ENCODE peak calls at places on chromosomes 3 and 15, in six cellular contexts. E is SJCRH30; A is naive thymus-derived CD4-positive, alpha-beta T cell; L is endodermal cell; N is PC-3; Y is pancreas. Q is an unnamed sample.

GRCh38 chr3:98821072-98821471 is 57.9 kb downstream of the ST3GAL6 start:
- DNase-seq in E (no peak), A (no peak), L (no peak), N (no peak), Y (no peak), Q (no peak)

GRCh38 chr3:150414273-150414672 is 6.2 kb downstream of the TSC22D2 start:
- DNase-seq in E (peak; percentile 77), A (no peak), L (no peak), N (peak; percentile 67), Y (no peak), Q (no peak)

GRCh38 chr15:75452968-75453702 is 1.6 kb upstream of the SIN3A start:
- DNase-seq in E (peak; percentile 91), A (peak; percentile 23), L (peak; percentile 89), N (peak; percentile 30), Y (peak; percentile 65), Q (peak; percentile 46)

GRCh38 chr15:35560895-35561294 is 14.9 kb upstream of the DPH6 start:
- DNase-seq in E (no peak), A (no peak), L (no peak), N (no peak), Y (no peak), Q (no peak)

GRCh38 chr3:107989651-107990050 is 101.2 kb downstream of the CD47 start:
- DNase-seq in E (no peak), A (no peak), L (no peak), N (no peak), Y (no peak), Q (no peak)

GRCh38 chr3:94028093-94028837 is at the start of gene STX19:
- DNase-seq in E (no peak), A (no peak), L (no peak), N (peak; percentile 70), Y (peak; percentile 30), Q (no peak)

GRCh38 chr3:155286745-155287144 is 6.7 kb downstream of the STRIT1 start:
- DNase-seq in E (no peak), A (no peak), L (no peak), N (no peak), Y (no peak), Q (no peak)

GRCh38 chr15:80739919-80740318 is 39.3 kb upstream of the CEMIP start:
- DNase-seq in E (peak; percentile 34), A (no peak), L (no peak), N (no peak), Y (no peak), Q (no peak)

GRCh38 chr15:33729648-33730047 is 238.6 kb upstream of the CHRM5 start:
- DNase-seq in E (peak; percentile 21), A (no peak), L (no peak), N (peak; percentile 79), Y (no peak), Q (peak; percentile 25)

GRCh38 chr15:92629975-92630626 is 25.5 kb downstream of the FAM174B start:
- DNase-seq in E (peak; percentile 85), A (no peak), L (peak; percentile 29), N (no peak), Y (no peak), Q (no peak)

GRCh38 chr15:29698030-29698701 is 124.1 kb downstream of the TJP1 start:
- DNase-seq in E (no peak), A (no peak), L (no peak), N (peak; percentile 96), Y (no peak), Q (no peak)

GRCh38 chr3:177371903-177372302 is 174.6 kb upstream of the TBL1XR1 start:
- DNase-seq in E (no peak), A (no peak), L (no peak), N (no peak), Y (no peak), Q (no peak)

GRCh38 chr3:30059240-30059639 is 547.2 kb upstream of the TGFBR2 start:
- DNase-seq in E (no peak), A (no peak), L (peak; percentile 60), N (no peak), Y (no peak), Q (no peak)

GRCh38 chr3:34152641-34153040 is 354.2 kb downstream of the PDCD6IP start:
- DNase-seq in E (no peak), A (no peak), L (no peak), N (no peak), Y (no peak), Q (no peak)

GRCh38 chr3:191762323-191762960 is 301.5 kb downstream of the PYDC2 start:
- DNase-seq in E (peak; percentile 19), A (no peak), L (no peak), N (peak; percentile 74), Y (no peak), Q (no peak)

GRCh38 chr3:134360046-134360445 is 14.2 kb downstream of the AMOTL2 start:
- DNase-seq in E (no peak), A (no peak), L (peak; percentile 56), N (no peak), Y (no peak), Q (no peak)

GRCh38 chr15:94336817-94337537 is 105.6 kb downstream of the MCTP2 start:
- DNase-seq in E (no peak), A (no peak), L (no peak), N (no peak), Y (no peak), Q (no peak)

GRCh38 chr3:41024031-41024836 is 175.1 kb upstream of the CTNNB1 start:
- DNase-seq in E (peak; percentile 30), A (no peak), L (no peak), N (no peak), Y (no peak), Q (no peak)

GRCh38 chr3:157823050-157823449 is 283.2 kb downstream of the SHOX2 start:
- DNase-seq in E (no peak), A (no peak), L (no peak), N (no peak), Y (no peak), Q (no peak)

GRCh38 chr3:69915726-69916125 is 83.8 kb upstream of the SAMMSON start:
- DNase-seq in E (no peak), A (no peak), L (no peak), N (no peak), Y (no peak), Q (no peak)

GRCh38 chr3:185764168-185764988 is 60.5 kb downstream of the IGF2BP2 start:
- DNase-seq in E (peak; percentile 34), A (no peak), L (no peak), N (no peak), Y (no peak), Q (no peak)

GRCh38 chr3:114400369-114400768 is 106.5 kb downstream of the TIGIT start:
- DNase-seq in E (no peak), A (no peak), L (no peak), N (no peak), Y (no peak), Q (no peak)

GRCh38 chr3:16266714-16267113 is 1.7 kb downstream of the OXNAD1 start:
- DNase-seq in E (no peak), A (no peak), L (no peak), N (peak; percentile 23), Y (no peak), Q (no peak)
- H3K4me1 ChIP-seq in E (no peaks in the 10 kb centered on the region), A (peaks cover 13% of the 10 kb centered on the region), L (no peaks in the 10 kb centered on the region), N (peaks cover 26% of the 10 kb centered on the region), Y (peaks cover 34% of the 10 kb centered on the region), Q (no peaks in the 10 kb centered on the region)

DNA sequence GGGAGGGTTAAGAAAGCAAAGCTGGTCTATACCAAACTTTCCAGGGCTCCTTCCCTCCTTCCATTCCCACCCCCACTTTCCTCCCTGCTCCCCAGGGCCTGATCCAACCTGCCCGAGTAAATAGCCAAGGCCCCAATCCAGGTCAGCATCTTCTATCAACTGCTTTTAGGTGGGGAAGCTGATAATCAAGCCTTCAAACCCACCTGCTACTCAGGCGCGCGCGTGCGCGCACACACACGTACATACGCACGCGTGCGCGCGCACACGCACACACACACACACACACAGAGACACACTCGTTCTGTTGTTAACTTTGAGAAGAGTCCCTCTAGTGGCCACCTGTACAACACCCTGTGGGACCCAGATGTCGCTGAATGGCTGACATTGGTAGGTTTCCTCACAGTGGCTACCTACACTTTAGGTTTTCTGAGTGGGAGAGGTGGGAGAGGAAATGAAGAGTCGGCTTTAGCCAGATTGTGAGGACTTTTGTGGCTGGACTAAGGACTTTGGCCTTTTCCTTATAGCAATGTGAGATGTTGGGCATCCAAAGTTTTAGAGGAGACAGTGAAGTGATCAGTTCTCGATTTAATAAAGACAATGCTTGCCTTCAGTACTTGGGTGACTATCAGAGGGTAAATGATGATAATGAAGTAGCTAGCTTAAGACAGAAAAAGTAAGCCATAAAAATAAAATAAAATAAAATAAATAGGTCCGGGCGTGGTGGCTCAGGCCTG is 179.9 kb upstream of the C2CD4B start:
- DNase-seq in E (peak; percentile 48), A (no peak), L (peak; percentile 89), N (peak; percentile 85), Y (peak; percentile 73), Q (peak; percentile 76)
- H3K4me3 ChIP-seq in E (no peak overlapping the region), A (peak overlapping the region; percentile 50), L (no peak overlapping the region), N (peak overlapping the region; percentile 18), Y (no peak overlapping the region), Q (peak overlapping the region; percentile 55)

DNA sequence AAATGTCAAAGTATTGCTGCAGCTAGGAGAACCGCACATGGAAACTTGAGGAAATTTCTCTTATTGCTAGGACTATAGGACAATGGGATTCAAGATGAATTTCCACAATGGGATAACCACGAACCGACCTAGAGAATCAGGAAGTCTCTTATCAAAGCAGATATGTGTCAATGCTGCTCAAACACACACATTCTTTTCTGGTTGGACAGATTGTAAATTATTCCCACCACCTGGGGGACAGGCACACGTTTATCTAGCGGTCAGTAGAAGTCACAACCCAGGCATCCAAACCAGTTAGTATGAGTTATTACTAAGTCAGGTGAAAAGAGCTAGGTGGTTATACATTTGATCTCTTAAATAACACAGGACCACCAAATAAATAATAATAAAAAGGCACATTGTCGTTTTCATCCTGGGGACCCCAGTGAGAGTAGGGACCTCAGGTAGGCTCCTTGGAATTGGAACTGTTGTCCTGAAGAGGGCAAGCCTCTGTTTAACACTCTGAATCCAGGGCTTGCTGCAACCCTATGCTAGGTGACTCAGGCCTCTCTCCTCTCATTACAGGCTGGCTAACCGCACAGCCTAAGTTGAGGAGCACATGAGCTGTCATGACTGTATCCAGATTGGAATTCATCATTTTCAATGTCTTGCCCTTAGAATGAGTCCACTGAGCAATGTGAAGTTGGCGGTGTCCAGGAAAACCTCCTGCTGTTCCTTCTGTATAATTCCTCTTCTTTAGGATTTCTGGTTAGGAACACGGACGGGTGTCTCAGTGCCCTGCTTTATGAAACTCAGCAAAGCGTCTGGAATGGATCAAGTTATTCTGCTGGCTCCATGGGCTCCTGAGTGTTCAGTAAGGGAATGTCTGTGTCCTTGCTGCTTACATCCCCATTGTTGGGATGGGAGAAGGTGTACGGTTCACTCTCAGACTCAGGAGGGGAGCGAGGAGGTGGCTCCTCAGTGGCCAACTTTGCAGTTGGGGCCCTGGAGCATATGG is 59.0 kb downstream of the CLEC3B start:
- DNase-seq in E (no peak), A (no peak), L (no peak), N (peak; percentile 70), Y (no peak), Q (no peak)
- H3K4me1 ChIP-seq in E (no peaks in the 10 kb centered on the region), A (no peaks in the 10 kb centered on the region), L (no peaks in the 10 kb centered on the region), N (peaks cover 23% of the 10 kb centered on the region), Y (peaks cover 15% of the 10 kb centered on the region), Q (no peaks in the 10 kb centered on the region)

DNA sequence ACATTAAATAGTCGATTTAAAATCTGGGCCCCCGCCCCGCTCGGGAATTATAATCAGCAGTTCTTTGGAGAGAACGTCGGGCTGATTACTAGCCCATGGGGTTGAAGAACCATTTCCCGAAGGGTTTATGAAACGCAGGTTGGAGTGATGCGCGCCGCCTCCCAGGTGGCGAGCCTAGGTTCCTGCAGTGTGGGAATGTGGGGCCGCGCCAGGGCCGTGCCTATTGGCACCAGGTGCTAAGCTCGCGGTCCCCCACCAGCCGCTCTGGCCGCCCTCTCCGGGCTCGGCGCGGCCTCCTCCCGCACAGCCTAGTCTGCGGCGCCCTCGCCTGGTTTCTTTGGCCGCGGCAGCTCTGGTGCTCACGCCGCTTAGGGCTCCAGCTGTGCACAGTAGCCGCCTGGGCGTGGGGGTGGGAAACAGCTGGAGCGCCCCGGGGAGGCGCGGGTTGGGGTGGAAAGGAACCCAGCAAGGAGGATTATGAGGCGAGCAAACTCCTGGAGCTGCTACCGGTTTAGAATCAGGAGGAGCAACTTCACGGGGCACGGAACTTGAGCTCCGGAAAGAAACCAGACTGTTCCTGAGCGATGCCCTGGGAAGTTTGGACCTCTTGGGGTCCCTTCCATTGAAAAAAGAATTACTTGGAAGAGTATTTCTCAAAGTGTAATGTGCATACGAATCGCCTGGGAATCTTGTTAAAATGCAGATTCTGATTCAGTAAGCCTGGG is 5.6 kb upstream of the MECOM start:
- DNase-seq in E (peak; percentile 87), A (no peak), L (peak; percentile 93), N (peak; percentile 86), Y (peak; percentile 95), Q (peak; percentile 80)
- H3K4me3 ChIP-seq in E (peak overlapping the region; percentile 59), A (no peak overlapping the region), L (peak overlapping the region; percentile 77), N (peak overlapping the region; percentile 75), Y (peak overlapping the region; percentile 20), Q (peak overlapping the region; percentile 53)